ENCODE peak calls at places on chromosomes 3 and 15, in seven cellular contexts. E is HepG2, H is A549, D is H1, C is GM12878, N is K562, A is SK-N-SH. U is an unnamed sample.

GRCh38 chr15:33679065-33679464 is 289.2 kb upstream of the CHRM5 start:
- DNase-seq in E (no peak), H (no peak), D (no peak), C (no peak), N (no peak), A (no peak), U (no peak)

GRCh38 chr3:63576826-63577225 is 75.6 kb upstream of the SNTN start:
- DNase-seq in E (no peak), H (no peak), D (no peak), C (no peak), N (no peak), A (no peak), U (no peak)

GRCh38 chr3:30073622-30074021 is 532.8 kb upstream of the TGFBR2 start:
- DNase-seq in E (no peak), H (peak; percentile 18), D (no peak), C (no peak), N (no peak), A (peak; percentile 9), U (peak; percentile 3)

GRCh38 chr3:44734646-44735168 is 5.3 kb downstream of the ZNF501 start:
- DNase-seq in E (no peak), H (no peak), D (no peak), C (no peak), N (no peak), A (no peak), U (no peak)

GRCh38 chr3:181610973-181611265 is 100.8 kb upstream of the SOX2 start:
- DNase-seq in E (no peak), H (no peak), D (no peak), C (no peak), N (no peak), A (no peak), U (no peak)

GRCh38 chr3:172201990-172202318 is 162.6 kb downstream of the FNDC3B start:
- DNase-seq in E (no peak), H (no peak), D (no peak), C (no peak), N (peak; percentile 17), A (no peak), U (peak; percentile 96)

GRCh38 chr3:13189639-13190375 is 116.6 kb upstream of the IQSEC1 start:
- DNase-seq in E (peak; percentile 90), H (no peak), D (no peak), C (no peak), N (peak; percentile 26), A (no peak), U (peak; percentile 36)

GRCh38 chr3:68025189-68025588 is 370.8 kb upstream of the SUCLG2 start:
- DNase-seq in E (no peak), H (no peak), D (no peak), C (no peak), N (no peak), A (no peak), U (no peak)

GRCh38 chr15:25810631-25811077 is 52.5 kb downstream of the ATP10A start:
- DNase-seq in E (no peak), H (no peak), D (no peak), C (no peak), N (no peak), A (no peak), U (no peak)

GRCh38 chr15:39625856-39626255 is 45.0 kb downstream of the THBS1 start:
- DNase-seq in E (no peak), H (no peak), D (no peak), C (no peak), N (no peak), A (no peak), U (peak; percentile 56)
- TF ChIP-seq RFX5 in E (no peak), H (no peak), D (no peak), C (no peak), N (no peak), A (no peak), U (no peak)

GRCh38 chr3:150703756-150704344 is at the start of gene ERICH6:
- DNase-seq in E (peak; percentile 81), H (peak; percentile 92), D (peak; percentile 92), C (peak; percentile 55), N (peak; percentile 86), A (peak; percentile 92), U (peak; percentile 85)

GRCh38 chr3:150697646-150698045 is 6.1 kb downstream of the ERICH6 start:
- DNase-seq in E (no peak), H (no peak), D (no peak), C (no peak), N (no peak), A (no peak), U (peak; percentile 44)

DNA sequence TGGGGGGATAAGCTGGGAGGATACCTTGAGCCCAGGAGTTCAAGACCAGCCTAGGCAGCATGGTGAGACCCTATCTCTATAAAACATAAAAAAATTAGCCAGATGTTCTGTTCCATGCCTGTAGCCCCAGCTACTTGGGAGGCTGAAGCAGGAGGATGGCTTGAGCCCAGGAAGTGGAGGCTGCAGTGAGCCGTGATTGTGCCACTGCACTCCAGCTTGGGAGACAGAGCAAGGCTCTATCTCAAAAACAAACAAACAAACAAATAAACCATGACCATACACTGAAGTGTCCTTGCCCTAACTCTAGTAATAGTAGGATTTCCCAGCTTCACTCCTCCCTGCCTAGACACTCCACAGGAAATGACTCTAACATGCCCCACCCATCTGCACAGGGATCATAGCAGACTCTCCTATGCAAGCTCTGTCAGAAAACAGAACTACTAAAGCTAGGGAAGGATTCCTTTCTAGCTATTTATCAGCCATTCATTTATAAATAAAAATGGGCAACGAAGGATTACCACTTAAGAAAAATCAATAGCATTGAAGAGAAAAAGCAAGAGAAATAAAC is 4.6 kb downstream of the ERICH6 start:
- DNase-seq in E (peak; percentile 4), H (peak; percentile 37), D (no peak), C (no peak), N (peak; percentile 58), A (no peak), U (peak; percentile 53)
- TF ChIP-seq RFX5 in E (no peak), H (no peak), D (no peak), C (no peak), N (no peak), A (no peak), U (no peak)

DNA sequence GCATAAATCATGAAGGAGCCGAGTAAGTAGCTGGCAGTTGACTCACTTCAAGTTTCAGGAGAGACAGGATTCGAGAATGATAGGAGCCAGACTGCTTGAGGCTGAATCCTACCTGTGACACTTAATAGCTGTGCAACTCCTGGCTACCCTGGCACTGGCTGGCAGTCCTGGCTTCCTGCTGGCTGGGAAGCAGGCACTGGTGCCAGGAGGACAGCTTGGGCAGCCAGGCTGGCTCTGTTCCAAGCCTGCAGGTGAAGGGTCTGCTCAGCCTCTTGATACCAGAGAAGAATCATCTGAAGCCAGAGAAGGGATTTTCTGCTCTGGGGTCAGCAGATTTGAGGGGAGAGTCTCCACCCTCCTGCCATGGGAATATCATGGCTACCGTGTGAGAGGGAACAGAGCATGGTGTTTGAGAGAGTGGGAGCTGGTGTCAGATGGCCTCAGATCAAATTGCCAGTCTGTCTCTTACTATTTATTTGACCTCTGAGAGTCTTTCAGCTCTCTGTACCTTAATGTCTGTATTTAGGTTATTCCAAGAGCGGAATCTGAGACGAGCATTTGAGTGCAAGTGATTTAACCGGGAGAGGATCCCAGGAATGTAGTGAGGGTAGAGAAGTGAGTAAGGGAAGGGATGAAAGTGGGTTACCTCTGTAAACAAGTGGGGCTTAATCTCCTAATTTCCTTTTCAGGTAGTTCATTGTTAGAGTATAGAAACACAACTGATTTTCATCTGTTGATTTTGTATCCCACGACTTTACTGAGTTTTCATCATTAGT is 4.5 kb upstream of the XIRP1 start:
- DNase-seq in E (no peak), H (no peak), D (no peak), C (no peak), N (no peak), A (no peak), U (peak; percentile 7)
- TF ChIP-seq RFX5 in E (no peak), H (no peak), D (no peak), C (no peak), N (no peak), A (no peak), U (no peak)

GRCh38 chr3:46368569-46368968 is 2.2 kb upstream of the CCR5 start:
- DNase-seq in E (no peak), H (peak; percentile 18), D (peak; percentile 60), C (peak; percentile 70), N (peak; percentile 33), A (peak; percentile 14), U (no peak)

GRCh38 chr3:46367811-46368210 is 2.9 kb upstream of the CCR5 start:
- DNase-seq in E (peak; percentile 4), H (no peak), D (no peak), C (no peak), N (no peak), A (no peak), U (no peak)

GRCh38 chr3:46371802-46372340 is 1.1 kb downstream of the CCR5 start:
- DNase-seq in E (no peak), H (no peak), D (no peak), C (no peak), N (no peak), A (no peak), U (no peak)

GRCh38 chr3:46370784-46371183 is at the start of gene CCR5:
- DNase-seq in E (no peak), H (no peak), D (no peak), C (no peak), N (no peak), A (no peak), U (no peak)

GRCh38 chr3:46369675-46370132 is 1.0 kb upstream of the CCR5 start:
- DNase-seq in E (no peak), H (no peak), D (no peak), C (no peak), N (no peak), A (no peak), U (no peak)
- TF ChIP-seq RFX5 in E (no peak), H (no peak), D (no peak), C (no peak), N (no peak), A (no peak), U (no peak)

GRCh38 chr3:152713989-152714388 is 120.9 kb upstream of the P2RY1 start:
- DNase-seq in E (no peak), H (no peak), D (no peak), C (no peak), N (no peak), A (no peak), U (no peak)

GRCh38 chr3:152717252-152717651 is 117.7 kb upstream of the P2RY1 start:
- DNase-seq in E (no peak), H (no peak), D (no peak), C (no peak), N (no peak), A (no peak), U (no peak)

GRCh38 chr3:152719264-152719663 is 115.7 kb upstream of the P2RY1 start:
- DNase-seq in E (no peak), H (no peak), D (no peak), C (no peak), N (no peak), A (peak; percentile 0), U (peak; percentile 21)

GRCh38 chr3:152720941-152721718 is 113.8 kb upstream of the P2RY1 start:
- DNase-seq in E (no peak), H (no peak), D (no peak), C (no peak), N (no peak), A (no peak), U (no peak)

DNA sequence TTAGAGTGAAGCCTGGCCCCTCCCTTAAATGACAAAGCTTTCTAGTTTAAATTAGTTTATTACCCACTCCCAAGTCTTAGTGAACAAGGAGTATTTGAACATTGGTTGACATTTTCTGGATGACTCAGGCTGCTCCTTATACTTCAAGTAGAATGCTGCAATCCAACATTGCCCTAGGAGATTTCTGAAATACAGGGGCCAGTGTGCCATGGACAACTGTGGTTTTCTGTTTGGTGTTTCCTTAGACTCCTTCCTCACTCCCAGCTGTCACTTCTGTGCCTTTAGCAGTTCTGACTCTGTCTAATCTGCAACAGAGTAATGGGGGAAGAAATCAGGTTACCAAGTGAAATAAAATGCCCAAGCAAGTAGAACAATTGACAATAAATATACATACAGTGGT is 116.1 kb upstream of the P2RY1 start:
- DNase-seq in E (no peak), H (no peak), D (no peak), C (no peak), N (no peak), A (no peak), U (no peak)
- TF ChIP-seq RFX5 in E (no peak), H (no peak), D (no peak), C (no peak), N (no peak), A (no peak), U (no peak)

U was measured in IMR-90.